ENCODE peak calls at places on chromosome 7, in seven cellular contexts. B, L, Z, M, A, K and E are unnamed samples. For H3K4me1, the result is how much of the 10 kb centered on the place peaks cover.

GRCh38 chr7:140525741-140526140 is 46.4 kb upstream of the MKRN1 start:
- DNase-seq in M (no peak), K (no peak), L (no peak), B (peak), Z (no peak), A (no peak), E (no peak)

GRCh38 chr7:42315096-42315495 is 78.1 kb upstream of the GLI3 start:
- DNase-seq in B (no peak), K (no peak), Z (no peak), M (no peak), L (no peak), A (no peak), E (no peak)

GRCh38 chr7:134071355-134072331 is 55.5 kb upstream of the LRGUK start:
- DNase-seq in K (no peak), M (no peak), B (no peak), Z (no peak), A (no peak), L (no peak), E (no peak)

GRCh38 chr7:99397632-99397983 is 10.8 kb downstream of the PDAP1 start:
- DNase-seq in B (no peak), A (no peak), K (no peak), Z (no peak), L (no peak), M (no peak), E (no peak)

GRCh38 chr7:28301148-28301641 is 111.1 kb upstream of the CREB5 start:
- DNase-seq in K (no peak), M (peak), Z (peak), B (no peak), L (peak), A (no peak), E (peak)

GRCh38 chr7:2218444-2218785 is 14.3 kb downstream of the MAD1L1 start:
- DNase-seq in L (no peak), K (no peak), Z (no peak), B (no peak), M (no peak), A (no peak), E (no peak)

GRCh38 chr7:71491331-71491730 is 359.4 kb downstream of the GALNT17 start:
- DNase-seq in K (no peak), M (no peak), L (peak), A (no peak), B (no peak), Z (no peak), E (no peak)

GRCh38 chr7:95776561-95777185 is 4.3 kb downstream of the DYNC1I1 start:
- DNase-seq in Z (no peak), B (no peak), L (no peak), M (no peak), A (no peak), K (no peak), E (no peak)

GRCh38 chr7:55087521-55087961 is 68.7 kb downstream of the EGFR start:
- DNase-seq in K (no peak), B (no peak), M (no peak), L (no peak), Z (no peak), A (no peak), E (no peak)

GRCh38 chr7:148982596-148983219 is 45.6 kb downstream of the PDIA4 start:
- DNase-seq in A (no peak), B (no peak), K (no peak), L (peak), Z (peak), M (peak), E (no peak)

GRCh38 chr7:64504581-64505120 is 58.2 kb downstream of the ZNF680 start:
- DNase-seq in B (no peak), A (no peak), L (no peak), M (no peak), Z (no peak), K (no peak), E (no peak)

GRCh38 chr7:1977059-1977875 is 255.5 kb downstream of the MAD1L1 start:
- DNase-seq in L (no peak), M (no peak), A (no peak), K (no peak), Z (no peak), B (no peak), E (no peak)

GRCh38 chr7:46321556-46322205 is 400.6 kb upstream of the IGFBP3 start:
- DNase-seq in A (no peak), Z (no peak), M (no peak), K (peak), B (no peak), L (peak), E (no peak)

GRCh38 chr7:135690566-135690965 is 28.3 kb downstream of the STMP1 start:
- DNase-seq in A (no peak), M (no peak), K (no peak), B (no peak), L (peak), Z (no peak), E (no peak)

GRCh38 chr7:114175140-114175539 is 239.5 kb upstream of the FOXP2 start:
- DNase-seq in A (no peak), B (no peak), L (no peak), K (no peak), Z (no peak), M (no peak), E (no peak)

GRCh38 chr7:962401-963081 is 8.1 kb upstream of the ADAP1 start:
- DNase-seq in M (no peak), L (no peak), K (no peak), Z (no peak), A (no peak), B (no peak), E (no peak)

GRCh38 chr7:148624735-148625134 is 34.2 kb downstream of the C7orf33 start:
- DNase-seq in A (no peak), Z (no peak), K (no peak), M (no peak), B (no peak), L (no peak), E (no peak)

GRCh38 chr7:85186521-85187241 is at the start of gene SEMA3D:
- DNase-seq in L (peak), A (peak), K (peak), Z (peak), B (peak), M (peak), E (no peak)

GRCh38 chr7:1678070-1678543 is 8.0 kb downstream of the ELFN1 start:
- DNase-seq in Z (no peak), A (peak), K (peak), M (no peak), B (no peak), L (no peak), E (no peak)

GRCh38 chr7:12127490-12127889 is 83.6 kb upstream of the TMEM106B start:
- DNase-seq in L (no peak), A (no peak), M (no peak), K (no peak), Z (no peak), B (no peak), E (no peak)

GRCh38 chr7:109235316-109235715 is 665.6 kb downstream of the DNAJB9 start:
- DNase-seq in L (no peak), B (no peak), Z (no peak), M (no peak), A (no peak), K (no peak), E (no peak)

GRCh38 chr7:121042195-121042594 is 53.7 kb downstream of the CPED1 start:
- DNase-seq in K (no peak), B (no peak), Z (no peak), A (no peak), M (no peak), L (no peak), E (no peak)

GRCh38 chr7:141915565-141915964 is 634 bp upstream of the OR9A4 start:
- DNase-seq in L (no peak), Z (no peak), K (no peak), M (no peak), A (no peak), B (no peak), E (no peak)

GRCh38 chr7:50426280-50427045 is 23.7 kb downstream of the FIGNL1 start:
- DNase-seq in A (no peak), Z (no peak), B (no peak), K (no peak), L (no peak), M (no peak), E (no peak)

GRCh38 chr7:136874393-136875032 is 6.1 kb downstream of the CHRM2 start:
- DNase-seq in M (no peak), A (no peak), L (peak), Z (no peak), K (no peak), B (no peak), E (no peak)

GRCh38 chr7:38107486-38107893 is 70.6 kb upstream of the STARD3NL start:
- DNase-seq in M (peak), L (peak), Z (peak), B (peak), K (peak), A (peak), E (no peak)

GRCh38 chr7:69757990-69758430 is 159.7 kb downstream of the AUTS2 start:
- DNase-seq in K (no peak), M (no peak), Z (no peak), A (no peak), B (no peak), L (peak), E (no peak)

GRCh38 chr7:40704172-40704571 is 569.4 kb downstream of the SUGCT start:
- DNase-seq in M (no peak), Z (no peak), B (no peak), A (no peak), L (no peak), K (no peak), E (no peak)

GRCh38 chr7:69403169-69403568 is 195.1 kb upstream of the AUTS2 start:
- DNase-seq in K (no peak), L (no peak), Z (peak), B (peak), A (no peak), M (no peak), E (no peak)

DNA sequence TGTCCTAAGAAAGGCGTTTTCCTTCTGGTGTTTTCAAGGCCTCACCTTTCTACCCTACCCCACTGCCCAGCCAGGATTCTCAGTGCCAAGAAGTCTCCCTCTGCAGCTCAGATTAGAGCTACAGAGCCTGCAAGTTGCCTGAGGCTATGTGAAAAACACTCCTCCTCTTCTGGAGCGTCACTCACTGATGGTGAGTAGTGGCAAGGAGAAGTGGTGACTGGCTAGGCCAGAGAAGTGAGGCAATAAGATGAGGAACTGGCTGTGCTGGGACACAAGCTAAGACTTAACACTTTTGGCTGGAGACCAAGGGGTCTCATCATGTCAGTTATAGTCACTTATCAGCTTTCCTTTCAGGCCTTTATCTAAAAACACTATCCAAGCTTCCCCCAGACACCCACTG is 86.7 kb upstream of the PRKAR2B start:
- DNase-seq in A (no peak), B (no peak), L (no peak), M (no peak), K (no peak), Z (peak), E (no peak)
- H3K4me1 ChIP-seq in A (under half), B (under half), L (under half), M (under half), K (under half), Z (under half), E (under half)

DNA sequence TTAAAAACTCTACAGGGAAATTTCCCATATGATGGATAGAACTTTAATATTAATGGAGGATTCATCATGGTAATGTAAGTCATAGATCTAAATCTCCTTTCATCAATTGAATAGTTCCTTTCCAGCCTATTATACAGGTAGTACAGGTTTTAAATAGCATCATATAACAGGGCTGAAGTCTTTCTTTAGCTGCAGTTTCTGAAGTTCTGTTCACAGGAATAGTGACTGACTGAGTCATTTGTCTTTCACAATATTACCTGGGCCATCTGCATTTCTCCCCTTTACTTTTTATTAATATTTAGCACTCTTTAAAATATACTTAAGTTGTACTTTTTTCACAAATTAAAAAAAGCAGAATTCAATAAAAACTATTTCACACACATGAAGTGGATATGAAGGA is 12.6 kb upstream of the NPVF start:
- DNase-seq in K (no peak), Z (no peak), A (no peak), L (no peak), B (no peak), M (no peak), E (no peak)
- TF ChIP-seq CTCF in K (no peak), Z (no peak), A (no peak), L (no peak), B (no peak), M (no peak), E (no peak)

GRCh38 chr7:6575246-6576023 is 1.8 kb upstream of the ZDHHC4 start:
- DNase-seq in M (no peak), L (no peak), Z (no peak), B (no peak), A (no peak), K (no peak), E (no peak)
- H3K4me1 ChIP-seq in M (under half), L (under half), Z (under half), B (under half), A (under half), K (under half), E (under half)

DNA sequence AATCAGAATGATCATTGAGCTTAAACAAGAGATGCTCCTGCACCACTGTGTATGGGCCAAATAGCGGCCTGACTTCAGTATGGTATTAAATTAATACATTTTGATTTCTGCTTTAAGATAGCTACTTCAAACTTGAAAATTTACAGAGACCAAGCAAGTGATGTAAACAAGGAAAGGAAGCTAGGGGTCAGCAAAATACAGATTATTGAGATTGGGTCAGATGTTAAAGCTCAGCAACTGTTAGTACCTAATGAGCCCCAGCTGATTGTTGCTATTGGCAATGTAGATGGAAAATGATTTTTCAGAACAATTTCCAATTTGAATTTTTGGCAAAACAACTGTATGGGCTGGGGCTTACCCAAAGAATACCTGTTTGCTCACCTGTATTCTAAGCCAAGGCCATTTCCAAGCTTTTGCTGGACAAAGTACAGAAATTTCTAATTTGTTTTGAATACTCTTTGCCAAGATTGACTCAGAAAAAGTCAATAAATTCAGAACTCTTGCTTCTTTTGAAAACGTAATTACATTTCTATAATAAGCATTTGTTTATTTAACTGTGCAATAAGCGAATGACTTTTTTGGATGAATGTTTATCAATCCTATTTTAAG is 23.0 kb upstream of the DLD start:
- DNase-seq in B (no peak), Z (no peak), M (no peak), A (no peak), K (no peak), L (no peak), E (no peak)
- TF ChIP-seq CTCF in B (no peak), Z (no peak), M (no peak), A (no peak), K (no peak), L (no peak), E (no peak)

DNA sequence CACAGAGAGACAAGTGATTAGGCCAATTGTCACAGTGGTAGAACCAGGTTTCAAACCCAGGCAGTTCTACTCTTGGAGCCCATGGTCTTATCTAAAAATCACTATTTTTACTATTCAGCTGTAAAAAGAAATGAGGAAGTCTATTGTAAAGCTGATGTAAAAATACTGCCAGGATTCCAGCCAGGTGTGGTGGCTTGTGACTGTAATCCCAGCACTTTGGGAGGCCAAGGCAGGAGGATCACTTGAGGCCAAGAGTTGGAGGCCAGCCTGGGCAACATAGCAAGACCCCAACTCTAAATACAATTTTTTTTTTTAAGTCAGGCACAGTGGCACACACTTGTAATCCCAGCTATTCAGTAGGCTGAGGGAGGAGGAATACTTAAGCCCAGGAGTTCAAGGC is 40.4 kb downstream of the HIP1 start:
- DNase-seq in A (no peak), K (no peak), L (no peak), B (no peak), Z (no peak), M (no peak), E (no peak)
- H3K4me1 ChIP-seq in A (under half), K (under half), L (under half), B (under half), Z (under half), M (under half), E (under half)

GRCh38 chr7:138822867-138823535 is 25.0 kb upstream of the ATP6V0A4 start:
- DNase-seq in M (no peak), K (no peak), Z (no peak), B (no peak), L (no peak), A (no peak), E (no peak)

GRCh38 chr7:138816650-138817049 is 18.7 kb upstream of the ATP6V0A4 start:
- DNase-seq in Z (no peak), M (no peak), K (no peak), L (no peak), B (no peak), A (no peak), E (no peak)

GRCh38 chr7:138825049-138825721 is 27.2 kb upstream of the ATP6V0A4 start:
- DNase-seq in A (no peak), M (no peak), B (no peak), K (no peak), L (no peak), Z (no peak), E (no peak)

GRCh38 chr7:138821912-138822311 is 23.9 kb upstream of the ATP6V0A4 start:
- DNase-seq in Z (no peak), L (no peak), A (no peak), B (no peak), K (no peak), M (no peak), E (no peak)
- TF ChIP-seq CTCF in Z (no peak), L (no peak), A (no peak), B (no peak), K (no peak), M (no peak), E (no peak)

GRCh38 chr7:77461246-77461645 is 45.1 kb upstream of the GSAP start:
- DNase-seq in Z (no peak), A (no peak), L (no peak), B (no peak), M (no peak), K (no peak), E (no peak)

GRCh38 chr7:77458786-77459185 is 42.6 kb upstream of the GSAP start:
- DNase-seq in K (no peak), A (no peak), L (peak), M (no peak), B (no peak), Z (no peak), E (no peak)

GRCh38 chr7:77460057-77460486 is 43.9 kb upstream of the GSAP start:
- DNase-seq in A (no peak), Z (no peak), M (no peak), K (no peak), B (no peak), L (no peak), E (no peak)

GRCh38 chr7:77457779-77458178 is 41.6 kb upstream of the GSAP start:
- DNase-seq in M (no peak), K (no peak), A (no peak), Z (no peak), B (no peak), L (no peak), E (no peak)

GRCh38 chr7:77459311-77459726 is 43.2 kb upstream of the GSAP start:
- DNase-seq in L (no peak), B (no peak), Z (no peak), K (no peak), A (no peak), M (no peak), E (no peak)
- H3K4me1 ChIP-seq in L (under half), B (under half), Z (under half), K (under half), A (under half), M (under half), E (under half)